ENCODE peak calls at places on chromosomes 13 and 19, in seven cellular contexts. One of them, this sample, is unnamed.

GRCh38 chr13:45370922-45371406 is 30.0 kb upstream of the TPT1 start:
- DNase-seq in OCI-LY7: peak
- DNase-seq in ascending aorta: peak
- DNase-seq in BE2C: peak
- DNase-seq in CD4-positive, CD25-positive, alpha-beta regulatory T cell: peak
- DNase-seq in fibroblast of the aortic adventitia: peak
- DNase-seq in AG04450: peak
- DNase-seq in this sample: peak

GRCh38 chr19:47225746-47226425 is 5.1 kb downstream of the BBC3 start:
- DNase-seq in OCI-LY7: peak
- DNase-seq in ascending aorta: peak
- DNase-seq in BE2C: peak
- DNase-seq in CD4-positive, CD25-positive, alpha-beta regulatory T cell: peak
- DNase-seq in fibroblast of the aortic adventitia: peak
- DNase-seq in AG04450: peak
- DNase-seq in this sample: peak

GRCh38 chr19:7280940-7281666 is 13.1 kb downstream of the INSR start:
- DNase-seq in OCI-LY7: no peak
- DNase-seq in ascending aorta: no peak
- DNase-seq in BE2C: no peak
- DNase-seq in CD4-positive, CD25-positive, alpha-beta regulatory T cell: no peak
- DNase-seq in fibroblast of the aortic adventitia: no peak
- DNase-seq in AG04450: no peak
- DNase-seq in this sample: no peak

GRCh38 chr19:4338441-4339350 is at the start of gene STAP2:
- DNase-seq in OCI-LY7: no peak
- DNase-seq in ascending aorta: no peak
- DNase-seq in BE2C: no peak
- DNase-seq in CD4-positive, CD25-positive, alpha-beta regulatory T cell: no peak
- DNase-seq in fibroblast of the aortic adventitia: no peak
- DNase-seq in AG04450: no peak
- DNase-seq in this sample: no peak

GRCh38 chr19:5341981-5342380 is 1.4 kb upstream of the PTPRS start:
- DNase-seq in OCI-LY7: no peak
- DNase-seq in ascending aorta: no peak
- DNase-seq in BE2C: no peak
- DNase-seq in CD4-positive, CD25-positive, alpha-beta regulatory T cell: no peak
- DNase-seq in fibroblast of the aortic adventitia: no peak
- DNase-seq in AG04450: no peak
- DNase-seq in this sample: no peak

GRCh38 chr13:25722893-25723292 is 328.9 kb downstream of the SHISA2 start:
- DNase-seq in OCI-LY7: no peak
- DNase-seq in ascending aorta: no peak
- DNase-seq in BE2C: no peak
- DNase-seq in CD4-positive, CD25-positive, alpha-beta regulatory T cell: no peak
- DNase-seq in fibroblast of the aortic adventitia: no peak
- DNase-seq in AG04450: no peak
- DNase-seq in this sample: no peak

GRCh38 chr19:10104665-10105221 is 1.4 kb upstream of the PPAN start:
- DNase-seq in OCI-LY7: peak
- DNase-seq in ascending aorta: no peak
- DNase-seq in BE2C: no peak
- DNase-seq in CD4-positive, CD25-positive, alpha-beta regulatory T cell: peak
- DNase-seq in fibroblast of the aortic adventitia: no peak
- DNase-seq in AG04450: no peak
- DNase-seq in this sample: no peak

GRCh38 chr19:16470911-16471811 is 609 bp downstream of the EPS15L1 start:
- DNase-seq in OCI-LY7: peak
- DNase-seq in ascending aorta: no peak
- DNase-seq in BE2C: peak
- DNase-seq in CD4-positive, CD25-positive, alpha-beta regulatory T cell: no peak
- DNase-seq in fibroblast of the aortic adventitia: peak
- DNase-seq in AG04450: no peak
- DNase-seq in this sample: no peak

GRCh38 chr19:12194827-12195500 is 32.1 kb downstream of the ZNF136 start:
- DNase-seq in OCI-LY7: no peak
- DNase-seq in ascending aorta: peak
- DNase-seq in BE2C: peak
- DNase-seq in CD4-positive, CD25-positive, alpha-beta regulatory T cell: peak
- DNase-seq in fibroblast of the aortic adventitia: peak
- DNase-seq in AG04450: peak
- DNase-seq in this sample: peak

GRCh38 chr13:30045916-30046704 is 195.7 kb upstream of the UBL3 start:
- DNase-seq in OCI-LY7: no peak
- DNase-seq in ascending aorta: no peak
- DNase-seq in BE2C: no peak
- DNase-seq in CD4-positive, CD25-positive, alpha-beta regulatory T cell: no peak
- DNase-seq in fibroblast of the aortic adventitia: peak
- DNase-seq in AG04450: peak
- DNase-seq in this sample: no peak

GRCh38 chr13:60273971-60274370 is 110.2 kb upstream of the DIAPH3 start:
- DNase-seq in OCI-LY7: no peak
- DNase-seq in ascending aorta: no peak
- DNase-seq in BE2C: no peak
- DNase-seq in CD4-positive, CD25-positive, alpha-beta regulatory T cell: no peak
- DNase-seq in fibroblast of the aortic adventitia: no peak
- DNase-seq in AG04450: no peak
- DNase-seq in this sample: no peak

GRCh38 chr13:98599502-98600328 is 22.8 kb upstream of the STK24 start:
- DNase-seq in OCI-LY7: no peak
- DNase-seq in ascending aorta: no peak
- DNase-seq in BE2C: no peak
- DNase-seq in CD4-positive, CD25-positive, alpha-beta regulatory T cell: no peak
- DNase-seq in fibroblast of the aortic adventitia: peak
- DNase-seq in AG04450: no peak
- DNase-seq in this sample: no peak

GRCh38 chr19:21221653-21222052 is 79.8 kb downstream of the ZNF431 start:
- DNase-seq in OCI-LY7: no peak
- DNase-seq in ascending aorta: no peak
- DNase-seq in BE2C: no peak
- DNase-seq in CD4-positive, CD25-positive, alpha-beta regulatory T cell: no peak
- DNase-seq in fibroblast of the aortic adventitia: no peak
- DNase-seq in AG04450: no peak
- DNase-seq in this sample: no peak

GRCh38 chr13:23844132-23844531 is 45.1 kb downstream of the MIPEP start:
- DNase-seq in OCI-LY7: no peak
- DNase-seq in ascending aorta: no peak
- DNase-seq in BE2C: no peak
- DNase-seq in CD4-positive, CD25-positive, alpha-beta regulatory T cell: no peak
- DNase-seq in fibroblast of the aortic adventitia: no peak
- DNase-seq in AG04450: no peak
- DNase-seq in this sample: no peak

GRCh38 chr13:108322206-108322824 is 52.8 kb downstream of the TNFSF13B start:
- DNase-seq in OCI-LY7: peak
- DNase-seq in ascending aorta: no peak
- DNase-seq in BE2C: no peak
- DNase-seq in CD4-positive, CD25-positive, alpha-beta regulatory T cell: no peak
- DNase-seq in fibroblast of the aortic adventitia: peak
- DNase-seq in AG04450: peak
- DNase-seq in this sample: no peak

GRCh38 chr19:16912780-16913179 is 24.0 kb downstream of the F2RL3 start:
- DNase-seq in OCI-LY7: no peak
- DNase-seq in ascending aorta: no peak
- DNase-seq in BE2C: no peak
- DNase-seq in CD4-positive, CD25-positive, alpha-beta regulatory T cell: no peak
- DNase-seq in fibroblast of the aortic adventitia: no peak
- DNase-seq in AG04450: no peak
- DNase-seq in this sample: no peak

GRCh38 chr19:54473071-54473941 is at the start of gene CDC42EP5:
- DNase-seq in OCI-LY7: no peak
- DNase-seq in ascending aorta: peak
- DNase-seq in BE2C: no peak
- DNase-seq in CD4-positive, CD25-positive, alpha-beta regulatory T cell: no peak
- DNase-seq in fibroblast of the aortic adventitia: peak
- DNase-seq in AG04450: peak
- DNase-seq in this sample: peak

GRCh38 chr13:108728370-108728769 is 99.0 kb downstream of the MYO16 start:
- DNase-seq in OCI-LY7: peak
- DNase-seq in ascending aorta: no peak
- DNase-seq in BE2C: peak
- DNase-seq in CD4-positive, CD25-positive, alpha-beta regulatory T cell: no peak
- DNase-seq in fibroblast of the aortic adventitia: no peak
- DNase-seq in AG04450: no peak
- DNase-seq in this sample: no peak

GRCh38 chr13:63024458-63024857 is 1608.8 kb upstream of the PCDH20 start:
- DNase-seq in OCI-LY7: no peak
- DNase-seq in ascending aorta: no peak
- DNase-seq in BE2C: peak
- DNase-seq in CD4-positive, CD25-positive, alpha-beta regulatory T cell: no peak
- DNase-seq in fibroblast of the aortic adventitia: no peak
- DNase-seq in AG04450: no peak
- DNase-seq in this sample: no peak

GRCh38 chr13:113863511-113864302 is at the start of gene GAS6:
- DNase-seq in OCI-LY7: no peak
- DNase-seq in ascending aorta: peak
- DNase-seq in BE2C: peak
- DNase-seq in CD4-positive, CD25-positive, alpha-beta regulatory T cell: no peak
- DNase-seq in fibroblast of the aortic adventitia: peak
- DNase-seq in AG04450: no peak
- DNase-seq in this sample: no peak
- H3K4me3 ChIP-seq in OCI-LY7: no peak
- H3K4me3 ChIP-seq in ascending aorta: peak
- H3K4me3 ChIP-seq in BE2C: peak
- H3K4me3 ChIP-seq in CD4-positive, CD25-positive, alpha-beta regulatory T cell: no peak
- H3K4me3 ChIP-seq in fibroblast of the aortic adventitia: peak
- H3K4me3 ChIP-seq in AG04450: peak
- H3K4me3 ChIP-seq in this sample: peak

GRCh38 chr19:40443930-40444180 is 280 bp downstream of the SERTAD3 start:
- DNase-seq in OCI-LY7: peak
- DNase-seq in ascending aorta: no peak
- DNase-seq in BE2C: no peak
- DNase-seq in CD4-positive, CD25-positive, alpha-beta regulatory T cell: no peak
- DNase-seq in fibroblast of the aortic adventitia: peak
- DNase-seq in AG04450: no peak
- DNase-seq in this sample: no peak
- H3K4me3 ChIP-seq in OCI-LY7: peak
- H3K4me3 ChIP-seq in ascending aorta: peak
- H3K4me3 ChIP-seq in BE2C: peak
- H3K4me3 ChIP-seq in CD4-positive, CD25-positive, alpha-beta regulatory T cell: peak
- H3K4me3 ChIP-seq in fibroblast of the aortic adventitia: peak
- H3K4me3 ChIP-seq in AG04450: peak
- H3K4me3 ChIP-seq in this sample: peak

GRCh38 chr13:33284016-33284415 is 1.5 kb downstream of the STARD13 start:
- DNase-seq in OCI-LY7: no peak
- DNase-seq in ascending aorta: no peak
- DNase-seq in BE2C: no peak
- DNase-seq in CD4-positive, CD25-positive, alpha-beta regulatory T cell: no peak
- DNase-seq in fibroblast of the aortic adventitia: peak
- DNase-seq in AG04450: no peak
- DNase-seq in this sample: no peak

GRCh38 chr13:33280550-33280905 is 5.0 kb downstream of the STARD13 start:
- DNase-seq in OCI-LY7: no peak
- DNase-seq in ascending aorta: no peak
- DNase-seq in BE2C: no peak
- DNase-seq in CD4-positive, CD25-positive, alpha-beta regulatory T cell: no peak
- DNase-seq in fibroblast of the aortic adventitia: no peak
- DNase-seq in AG04450: no peak
- DNase-seq in this sample: no peak

GRCh38 chr13:33280923-33281322 is 4.6 kb downstream of the STARD13 start:
- DNase-seq in OCI-LY7: no peak
- DNase-seq in ascending aorta: no peak
- DNase-seq in BE2C: no peak
- DNase-seq in CD4-positive, CD25-positive, alpha-beta regulatory T cell: no peak
- DNase-seq in fibroblast of the aortic adventitia: no peak
- DNase-seq in AG04450: no peak
- DNase-seq in this sample: no peak

GRCh38 chr13:33283195-33283910 is 2.2 kb downstream of the STARD13 start:
- DNase-seq in OCI-LY7: no peak
- DNase-seq in ascending aorta: no peak
- DNase-seq in BE2C: no peak
- DNase-seq in CD4-positive, CD25-positive, alpha-beta regulatory T cell: no peak
- DNase-seq in fibroblast of the aortic adventitia: no peak
- DNase-seq in AG04450: no peak
- DNase-seq in this sample: no peak

GRCh38 chr13:33281951-33282595 is 3.5 kb downstream of the STARD13 start:
- DNase-seq in OCI-LY7: no peak
- DNase-seq in ascending aorta: no peak
- DNase-seq in BE2C: no peak
- DNase-seq in CD4-positive, CD25-positive, alpha-beta regulatory T cell: no peak
- DNase-seq in fibroblast of the aortic adventitia: peak
- DNase-seq in AG04450: no peak
- DNase-seq in this sample: no peak
- H3K4me3 ChIP-seq in OCI-LY7: no peak
- H3K4me3 ChIP-seq in ascending aorta: no peak
- H3K4me3 ChIP-seq in BE2C: no peak
- H3K4me3 ChIP-seq in CD4-positive, CD25-positive, alpha-beta regulatory T cell: no peak
- H3K4me3 ChIP-seq in fibroblast of the aortic adventitia: no peak
- H3K4me3 ChIP-seq in AG04450: peak
- H3K4me3 ChIP-seq in this sample: no peak

GRCh38 chr19:40813182-40813581 is 14.2 kb downstream of the EGLN2 start:
- DNase-seq in OCI-LY7: no peak
- DNase-seq in ascending aorta: no peak
- DNase-seq in BE2C: no peak
- DNase-seq in CD4-positive, CD25-positive, alpha-beta regulatory T cell: no peak
- DNase-seq in fibroblast of the aortic adventitia: peak
- DNase-seq in AG04450: no peak
- DNase-seq in this sample: no peak
- H3K4me3 ChIP-seq in OCI-LY7: no peak
- H3K4me3 ChIP-seq in ascending aorta: no peak
- H3K4me3 ChIP-seq in BE2C: no peak
- H3K4me3 ChIP-seq in CD4-positive, CD25-positive, alpha-beta regulatory T cell: no peak
- H3K4me3 ChIP-seq in fibroblast of the aortic adventitia: no peak
- H3K4me3 ChIP-seq in AG04450: no peak
- H3K4me3 ChIP-seq in this sample: no peak

DNA sequence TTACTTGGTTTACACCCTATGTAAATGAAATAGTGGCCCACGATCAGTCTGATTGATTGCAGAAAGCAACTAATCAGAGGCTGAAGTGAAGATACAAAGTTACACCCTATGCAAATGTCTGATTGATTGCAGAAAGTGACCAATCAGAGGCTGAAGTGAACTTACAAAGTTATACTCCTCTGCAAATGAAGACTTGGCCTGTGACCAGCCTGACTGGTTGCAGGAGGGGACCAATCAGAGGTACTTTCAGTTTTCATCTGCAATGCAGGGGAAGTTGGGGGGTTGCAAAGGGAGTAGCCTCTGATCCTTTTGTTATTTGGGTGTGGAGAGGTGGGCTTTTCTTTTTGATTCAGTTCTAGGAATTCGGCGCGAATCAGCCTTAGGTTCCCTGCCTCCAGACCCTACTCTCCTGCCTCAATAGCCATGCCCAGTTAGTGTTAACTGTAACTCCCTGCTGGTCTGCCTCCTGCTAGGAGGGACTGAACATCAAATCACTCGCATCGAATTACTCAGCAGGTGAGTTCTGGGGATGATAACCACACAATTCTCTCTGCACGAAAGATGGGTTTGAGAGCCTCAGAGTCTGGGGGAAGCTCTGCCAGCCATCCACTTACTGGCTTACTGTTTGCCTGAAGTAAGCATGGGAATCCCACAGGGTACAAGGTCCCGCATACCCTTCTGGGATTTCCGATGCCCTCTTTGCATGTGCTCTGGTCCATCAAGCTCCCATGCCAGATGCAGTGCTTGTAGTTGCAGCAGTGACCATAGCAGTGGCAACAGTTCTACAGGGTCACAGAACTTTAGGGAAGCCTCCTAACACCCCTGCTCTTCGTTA is 7.5 kb downstream of the ARL11 start:
- DNase-seq in OCI-LY7: no peak
- DNase-seq in ascending aorta: no peak
- DNase-seq in BE2C: no peak
- DNase-seq in CD4-positive, CD25-positive, alpha-beta regulatory T cell: peak
- DNase-seq in fibroblast of the aortic adventitia: peak
- DNase-seq in AG04450: peak
- DNase-seq in this sample: peak
- H3K4me3 ChIP-seq in OCI-LY7: no peak
- H3K4me3 ChIP-seq in ascending aorta: peak
- H3K4me3 ChIP-seq in BE2C: no peak
- H3K4me3 ChIP-seq in CD4-positive, CD25-positive, alpha-beta regulatory T cell: peak
- H3K4me3 ChIP-seq in fibroblast of the aortic adventitia: no peak
- H3K4me3 ChIP-seq in AG04450: peak
- H3K4me3 ChIP-seq in this sample: peak

GRCh38 chr13:40026174-40026585 is 370.7 kb downstream of the COG6 start:
- DNase-seq in OCI-LY7: no peak
- DNase-seq in ascending aorta: no peak
- DNase-seq in BE2C: no peak
- DNase-seq in CD4-positive, CD25-positive, alpha-beta regulatory T cell: no peak
- DNase-seq in fibroblast of the aortic adventitia: peak
- DNase-seq in AG04450: no peak
- DNase-seq in this sample: no peak
- H3K4me3 ChIP-seq in OCI-LY7: no peak
- H3K4me3 ChIP-seq in ascending aorta: no peak
- H3K4me3 ChIP-seq in BE2C: no peak
- H3K4me3 ChIP-seq in CD4-positive, CD25-positive, alpha-beta regulatory T cell: peak
- H3K4me3 ChIP-seq in fibroblast of the aortic adventitia: no peak
- H3K4me3 ChIP-seq in AG04450: no peak
- H3K4me3 ChIP-seq in this sample: no peak